ENCODE peak calls at places on chromosomes 3 and 15, in seven cellular contexts. T is K562, M is HCT116, Z is H1, B is HepG2, Q is GM12878, F is endothelial cell of umbilical vein. J is an unnamed sample.

GRCh38 chr3:101878589-101878988 is 29.3 kb downstream of the NFKBIZ start:
- DNase-seq in T (no peak), M (no peak), Z (no peak), B (no peak), Q (no peak), F (no peak), J (no peak)

GRCh38 chr15:64009241-64009640 is 37.0 kb downstream of the DAPK2 start:
- DNase-seq in T (no peak), M (no peak), Z (no peak), B (no peak), Q (no peak), F (no peak), J (no peak)

GRCh38 chr15:52709172-52709979 is 30.2 kb upstream of the ATOSA start:
- DNase-seq in T (no peak), M (no peak), Z (peak), B (peak), Q (no peak), F (no peak), J (no peak)

GRCh38 chr3:42699511-42699971 is 3.1 kb downstream of the HHATL start:
- DNase-seq in T (no peak), M (no peak), Z (peak), B (no peak), Q (no peak), F (no peak), J (no peak)

GRCh38 chr3:12963869-12964712 is 109.1 kb downstream of the IQSEC1 start:
- DNase-seq in T (no peak), M (no peak), Z (no peak), B (peak), Q (no peak), F (peak), J (no peak)

GRCh38 chr3:19471147-19471546 is 322.8 kb downstream of the KCNH8 start:
- DNase-seq in T (no peak), M (no peak), Z (no peak), B (no peak), Q (no peak), F (no peak), J (no peak)

GRCh38 chr3:197736010-197736490 is 654 bp downstream of the RUBCN start:
- DNase-seq in T (no peak), M (no peak), Z (peak), B (no peak), Q (no peak), F (no peak), J (no peak)

GRCh38 chr15:91408476-91409076 is 308.5 kb downstream of the SV2B start:
- DNase-seq in T (no peak), M (no peak), Z (no peak), B (no peak), Q (no peak), F (no peak), J (no peak)

GRCh38 chr15:94580186-94580585 is 348.8 kb downstream of the MCTP2 start:
- DNase-seq in T (no peak), M (no peak), Z (no peak), B (no peak), Q (no peak), F (no peak), J (no peak)

GRCh38 chr15:50819344-50819743 is 53.8 kb upstream of the SPPL2A start:
- DNase-seq in T (no peak), M (no peak), Z (no peak), B (no peak), Q (no peak), F (no peak), J (no peak)

GRCh38 chr15:26177816-26178215 is 314.7 kb upstream of the ATP10A start:
- DNase-seq in T (no peak), M (no peak), Z (no peak), B (no peak), Q (no peak), F (no peak), J (no peak)

GRCh38 chr3:162170581-162170980 is 674.0 kb downstream of the OTOL1 start:
- DNase-seq in T (no peak), M (no peak), Z (no peak), B (no peak), Q (no peak), F (no peak), J (no peak)

GRCh38 chr3:4740397-4741105 is 238.7 kb upstream of the BHLHE40 start:
- DNase-seq in T (peak), M (no peak), Z (no peak), B (no peak), Q (no peak), F (no peak), J (no peak)

GRCh38 chr3:126245811-126246727 is 65.7 kb upstream of the ALDH1L1 start:
- DNase-seq in T (peak), M (peak), Z (peak), B (peak), Q (no peak), F (peak), J (no peak)

GRCh38 chr3:58082047-58082446 is 73.8 kb downstream of the FLNB start:
- DNase-seq in T (peak), M (no peak), Z (no peak), B (no peak), Q (no peak), F (peak), J (no peak)

GRCh38 chr15:26729581-26729980 is 43.3 kb downstream of the GABRB3 start:
- DNase-seq in T (no peak), M (no peak), Z (peak), B (no peak), Q (no peak), F (no peak), J (no peak)

GRCh38 chr3:55207744-55208143 is 279.4 kb downstream of the WNT5A start:
- DNase-seq in T (no peak), M (no peak), Z (no peak), B (no peak), Q (no peak), F (no peak), J (no peak)

GRCh38 chr3:120473389-120473788 is 22.6 kb upstream of the FSTL1 start:
- DNase-seq in T (no peak), M (no peak), Z (no peak), B (no peak), Q (no peak), F (no peak), J (no peak)

GRCh38 chr15:63243101-63243500 is 34.3 kb upstream of the APH1B start:
- DNase-seq in T (no peak), M (no peak), Z (no peak), B (no peak), Q (no peak), F (no peak), J (no peak)

GRCh38 chr3:122936335-122936734 is 91.2 kb downstream of the SEMA5B start:
- DNase-seq in T (no peak), M (no peak), Z (no peak), B (no peak), Q (no peak), F (no peak), J (no peak)

GRCh38 chr15:59399465-59400102 is 26.9 kb upstream of the MYO1E start:
- DNase-seq in T (no peak), M (no peak), Z (no peak), B (no peak), Q (peak), F (no peak), J (no peak)

GRCh38 chr3:7307410-7307809 is 446.5 kb downstream of the GRM7 start:
- DNase-seq in T (no peak), M (no peak), Z (no peak), B (no peak), Q (no peak), F (peak), J (peak)

GRCh38 chr3:43497405-43497804 is 124.4 kb downstream of the ANO10 start:
- DNase-seq in T (no peak), M (no peak), Z (no peak), B (no peak), Q (no peak), F (no peak), J (no peak)

GRCh38 chr3:42340466-42340865 is 69.9 kb downstream of the LYZL4 start:
- DNase-seq in T (no peak), M (peak), Z (no peak), B (no peak), Q (no peak), F (no peak), J (no peak)

GRCh38 chr3:64417816-64418215 is 192.6 kb upstream of the PRICKLE2 start:
- DNase-seq in T (no peak), M (no peak), Z (no peak), B (no peak), Q (peak), F (no peak), J (no peak)

GRCh38 chr3:189267981-189268613 is 96.3 kb downstream of the TPRG1 start:
- DNase-seq in T (no peak), M (peak), Z (no peak), B (peak), Q (no peak), F (no peak), J (no peak)

GRCh38 chr3:34387831-34388564 is 589.6 kb downstream of the PDCD6IP start:
- DNase-seq in T (no peak), M (no peak), Z (no peak), B (no peak), Q (no peak), F (no peak), J (no peak)

GRCh38 chr15:98143116-98143515 is 182.6 kb downstream of the ARRDC4 start:
- DNase-seq in T (no peak), M (no peak), Z (no peak), B (no peak), Q (no peak), F (no peak), J (no peak)

GRCh38 chr3:128482857-128483656 is 9.9 kb downstream of the GATA2 start:
- DNase-seq in T (peak), M (no peak), Z (no peak), B (no peak), Q (no peak), F (peak), J (no peak)

GRCh38 chr15:45185903-45186770 is 1.6 kb downstream of the SHF start:
- DNase-seq in T (no peak), M (no peak), Z (no peak), B (no peak), Q (no peak), F (no peak), J (no peak)

GRCh38 chr15:45187894-45188830 is at the start of gene SHF:
- DNase-seq in T (peak), M (no peak), Z (peak), B (peak), Q (no peak), F (peak), J (no peak)

GRCh38 chr15:45185069-45185779 is 2.5 kb downstream of the SHF start:
- DNase-seq in T (no peak), M (no peak), Z (no peak), B (no peak), Q (no peak), F (no peak), J (no peak)

GRCh38 chr15:45187578-45187893 is 230 bp downstream of the SHF start:
- DNase-seq in T (no peak), M (no peak), Z (no peak), B (no peak), Q (no peak), F (no peak), J (no peak)

GRCh38 chr15:45186771-45187577 is 792 bp downstream of the SHF start:
- DNase-seq in T (no peak), M (no peak), Z (peak), B (peak), Q (no peak), F (no peak), J (no peak)
- H3K4me3 ChIP-seq in T (peak), M (no peak), Z (peak), B (peak), Q (peak), F (no peak), J (peak)

DNA sequence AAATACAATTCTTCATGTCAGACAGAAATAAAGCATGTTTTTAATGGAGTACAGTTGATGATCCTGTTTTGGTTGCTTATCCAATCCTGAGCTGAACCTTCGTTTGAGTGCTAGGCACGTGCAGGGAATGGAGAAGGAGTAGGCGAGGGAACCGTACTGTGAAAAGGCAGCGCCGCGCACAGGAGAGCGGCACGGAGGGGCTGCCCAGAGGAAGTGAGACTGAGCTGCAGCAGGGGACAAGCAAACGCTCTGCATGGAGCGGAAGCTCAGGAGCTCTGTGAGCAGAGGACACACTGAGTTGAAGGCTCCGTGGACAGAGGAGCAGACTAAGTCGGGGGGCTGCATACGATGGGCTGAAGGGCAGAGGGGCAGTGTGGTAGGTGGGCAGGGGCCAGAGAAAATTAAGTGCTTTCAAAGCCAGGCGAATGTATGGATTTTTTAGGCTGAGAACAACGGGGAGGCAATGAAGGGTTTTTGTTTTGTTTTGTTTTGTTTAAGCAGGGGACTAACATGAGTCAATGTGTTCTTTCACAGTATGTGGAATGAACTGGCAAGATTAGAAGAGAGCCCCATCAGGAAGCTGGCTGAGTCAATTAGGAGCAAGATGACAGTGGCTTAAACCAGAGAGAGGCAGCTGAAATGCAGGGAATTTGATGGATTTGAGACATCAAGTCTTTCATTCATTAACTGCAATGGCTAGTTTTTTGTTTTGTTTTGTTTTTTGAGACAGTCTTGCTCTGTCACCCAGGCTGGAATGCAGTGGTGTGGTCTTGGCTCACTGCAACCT is 23.8 kb upstream of the TM2D3 start:
- DNase-seq in T (no peak), M (no peak), Z (no peak), B (no peak), Q (no peak), F (peak), J (no peak)
- TF ChIP-seq POLR2AphosphoS5 in T (no peak), M (no peak), Z (no peak), B (no peak), Q (no peak), F (no peak), J (no peak)

GRCh38 chr15:41494190-41494921 is 682 bp downstream of the ITPKA start:
- DNase-seq in T (peak), M (no peak), Z (peak), B (peak), Q (no peak), F (no peak), J (no peak)
- TF ChIP-seq EZH2 in T (no peak), M (no peak), Z (no peak), B (no peak), Q (no peak), F (peak), J (no peak)

GRCh38 chr3:161107311-161107710 is 2.2 kb upstream of the B3GALNT1 start:
- DNase-seq in T (no peak), M (no peak), Z (no peak), B (no peak), Q (no peak), F (no peak), J (no peak)

GRCh38 chr3:161108840-161109239 is 3.7 kb upstream of the B3GALNT1 start:
- DNase-seq in T (no peak), M (peak), Z (no peak), B (no peak), Q (no peak), F (no peak), J (no peak)

GRCh38 chr3:161101609-161102008 is 3.5 kb downstream of the B3GALNT1 start:
- DNase-seq in T (no peak), M (no peak), Z (no peak), B (no peak), Q (no peak), F (no peak), J (no peak)

GRCh38 chr3:161100994-161101393 is 4.2 kb downstream of the B3GALNT1 start:
- DNase-seq in T (no peak), M (no peak), Z (no peak), B (no peak), Q (no peak), F (no peak), J (no peak)

DNA sequence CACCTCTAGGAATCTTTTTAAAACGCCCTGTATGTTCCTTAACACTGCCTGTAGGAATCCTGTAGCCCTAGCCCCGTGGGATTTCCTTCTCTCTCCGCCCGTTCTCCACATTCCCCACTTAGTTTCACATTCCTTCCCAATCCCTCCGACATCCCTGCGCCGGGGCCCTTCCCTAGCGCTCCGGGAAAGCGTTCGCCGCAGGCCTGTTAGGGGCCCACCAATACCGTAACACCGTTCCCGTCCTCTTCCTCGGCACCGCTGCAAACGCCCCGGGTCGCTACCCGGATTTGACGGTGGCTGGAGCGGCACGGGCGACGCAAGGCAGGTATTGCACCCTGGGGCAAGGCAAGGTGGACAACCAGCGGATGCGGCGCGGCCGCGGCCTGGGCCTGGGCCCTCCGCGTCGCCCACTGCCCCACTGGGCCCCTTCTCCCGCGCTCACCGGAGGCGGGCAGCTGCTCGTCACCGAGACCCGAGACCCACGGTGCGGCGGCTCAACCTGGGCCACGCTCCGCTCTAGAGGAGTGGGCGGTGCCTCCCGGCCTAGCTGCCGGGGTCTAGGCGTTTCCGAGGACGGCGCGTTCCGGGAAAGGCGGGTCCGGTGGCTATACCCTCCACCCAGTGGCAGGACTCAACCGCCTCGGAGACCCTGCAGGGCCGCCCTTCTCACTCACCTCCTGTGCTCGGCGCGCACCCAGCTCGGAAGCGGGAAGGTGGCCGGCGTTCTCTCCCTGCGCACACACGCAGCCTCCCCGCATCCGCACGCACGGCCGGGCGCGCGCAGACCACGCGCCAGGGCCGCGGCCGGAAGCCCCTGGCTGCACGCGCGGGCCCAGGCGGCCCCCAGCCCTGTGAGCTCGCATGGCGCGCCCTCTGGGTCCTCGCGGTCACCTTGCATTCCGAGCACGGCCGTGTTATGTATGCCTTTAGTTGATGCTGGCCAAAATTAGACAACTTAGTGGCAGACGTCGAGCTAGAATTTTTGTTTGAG is at the start of gene B3GALNT1:
- DNase-seq in T (peak), M (no peak), Z (peak), B (no peak), Q (no peak), F (peak), J (no peak)
- H3K4me3 ChIP-seq in T (peak), M (peak), Z (peak), B (no peak), Q (peak), F (peak), J (peak)

J was measured in SK-N-MC.